ENCODE peak calls at places on chromosomes 7 and 10, in seven cellular contexts. O is activated CD8-positive, alpha-beta memory T cell treated with anti-CD3 and anti-CD28 coated beads, Interleukin-2, amount 50 U/mL, for 48 hours; F is stimulated activated CD4-positive, alpha-beta T cell treated with anti-CD3 and anti-CD28 coated beads, Interleukin-15, amount 100 ng/mL, for 24 hours; Q is amniotic stem cell; E is retinal pigment epithelial cell; U is G401; L is stromal cell of bone marrow. K is an unnamed sample.
A peak's percentile ranks its signal among the peaks of the same experiment; 100 is the strongest.

GRCh38 chr7:100590077-100590737 is 4.1 kb downstream of the FBXO24 start:
- DNase-seq in O (no peak), F (no peak), Q (no peak), E (no peak), U (no peak), L (no peak), K (no peak)

GRCh38 chr10:35735412-35735811 is 93.3 kb upstream of the FZD8 start:
- DNase-seq in O (no peak), F (no peak), Q (peak; percentile 16), E (no peak), U (no peak), L (peak; percentile 70), K (no peak)

GRCh38 chr10:79229830-79230562 is 117.3 kb upstream of the PPIF start:
- DNase-seq in O (no peak), F (no peak), Q (no peak), E (no peak), U (no peak), L (no peak), K (no peak)

GRCh38 chr10:112208981-112209380 is 25.4 kb upstream of the GPAM start:
- DNase-seq in O (no peak), F (no peak), Q (no peak), E (no peak), U (no peak), L (peak; percentile 67), K (no peak)

GRCh38 chr10:70537398-70538194 is 59.0 kb downstream of the PALD1 start:
- DNase-seq in O (no peak), F (peak; percentile 47), Q (no peak), E (no peak), U (no peak), L (no peak), K (no peak)

GRCh38 chr10:87551324-87551723 is 46.6 kb downstream of the MINPP1 start:
- DNase-seq in O (no peak), F (no peak), Q (no peak), E (no peak), U (no peak), L (no peak), K (no peak)

GRCh38 chr10:3420527-3421469 is 248.2 kb upstream of the PITRM1 start:
- DNase-seq in O (no peak), F (no peak), Q (no peak), E (no peak), U (no peak), L (no peak), K (no peak)

GRCh38 chr10:72337039-72337629 is 17.6 kb downstream of the DNAJB12 start:
- DNase-seq in O (peak; percentile 90), F (peak; percentile 79), Q (no peak), E (no peak), U (peak; percentile 75), L (peak; percentile 54), K (peak; percentile 61)

GRCh38 chr7:156156734-156157408 is 344.6 kb upstream of the SHH start:
- DNase-seq in O (no peak), F (no peak), Q (no peak), E (peak; percentile 8), U (peak; percentile 7), L (no peak), K (peak; percentile 56)

GRCh38 chr10:33143160-33143728 is 185.2 kb upstream of the ITGB1 start:
- DNase-seq in O (peak; percentile 69), F (peak; percentile 73), Q (peak; percentile 36), E (no peak), U (no peak), L (peak; percentile 78), K (peak; percentile 87)

GRCh38 chr10:56349611-56350010 is 11.4 kb downstream of the ZWINT start:
- DNase-seq in O (no peak), F (no peak), Q (no peak), E (no peak), U (no peak), L (no peak), K (no peak)

GRCh38 chr10:44297963-44298362 is 86.9 kb downstream of the CXCL12 start:
- DNase-seq in O (no peak), F (no peak), Q (no peak), E (no peak), U (no peak), L (no peak), K (no peak)

GRCh38 chr10:124946945-124947344 is 5.0 kb downstream of the ZRANB1 start:
- DNase-seq in O (no peak), F (no peak), Q (no peak), E (no peak), U (no peak), L (no peak), K (no peak)

GRCh38 chr10:113680172-113681111 is 730 bp downstream of the CASP7 start:
- DNase-seq in O (peak; percentile 71), F (peak; percentile 44), Q (no peak), E (no peak), U (no peak), L (peak; percentile 46), K (peak; percentile 48)

GRCh38 chr7:37354661-37355131 is 94.0 kb downstream of the ELMO1 start:
- DNase-seq in O (no peak), F (peak; percentile 80), Q (no peak), E (no peak), U (no peak), L (peak; percentile 63), K (peak; percentile 9)

GRCh38 chr7:42910306-42910705 is 1.6 kb downstream of the C7orf25 start:
- DNase-seq in O (no peak), F (no peak), Q (no peak), E (no peak), U (no peak), L (no peak), K (no peak)

GRCh38 chr7:26369519-26370385 is 78.1 kb downstream of the SNX10 start:
- DNase-seq in O (no peak), F (peak; percentile 19), Q (no peak), E (no peak), U (peak; percentile 88), L (peak; percentile 38), K (peak; percentile 79)

GRCh38 chr7:70406419-70407189 is 725.3 kb upstream of the GALNT17 start:
- DNase-seq in O (no peak), F (no peak), Q (no peak), E (no peak), U (no peak), L (no peak), K (no peak)

GRCh38 chr10:61452229-61452651 is 941 bp downstream of the TMEM26 start:
- DNase-seq in O (no peak), F (no peak), Q (no peak), E (no peak), U (no peak), L (no peak), K (no peak)

GRCh38 chr7:132436121-132436520 is 140.1 kb downstream of the PLXNA4 start:
- DNase-seq in O (no peak), F (no peak), Q (no peak), E (no peak), U (peak; percentile 41), L (no peak), K (no peak)